ENCODE peak calls at places on chromosomes 6 and 20, in nine cellular contexts. L is suprapubic skin, Z is GM23248, R is heart left ventricle, V is Peyer's patch, Q is left ventricle myocardium inferior, S is A673, J is mucosa of descending colon, A is adipocyte. W is an unnamed sample.
A peak's percentile ranks its signal among the peaks of the same experiment; 100 is the strongest.

GRCh38 chr20:36070451-36070850 is 84.1 kb upstream of the EPB41L1 start:
- DNase-seq in A (peak; percentile 43), Z (no peak), Q (no peak), R (no peak), L (no peak), V (no peak), S (no peak), J (no peak), W (peak; percentile 70)

GRCh38 chr6:74574794-74575193 is 631.1 kb downstream of the COL12A1 start:
- DNase-seq in L (no peak), Z (peak; percentile 60), S (peak; percentile 65), A (no peak), J (no peak), V (no peak), R (no peak), Q (no peak), W (no peak)

GRCh38 chr6:53906842-53907241 is 112.0 kb downstream of the LRRC1 start:
- DNase-seq in Z (peak; percentile 10), S (no peak), Q (no peak), L (no peak), J (no peak), A (no peak), R (no peak), V (no peak), W (no peak)

GRCh38 chr6:43013843-43014433 is at the start of the genes KLHDC3 and MEA1:
- DNase-seq in A (peak; percentile 100), J (peak; percentile 99), Z (peak; percentile 99), S (peak; percentile 100), Q (peak; percentile 99), R (peak; percentile 99), L (peak; percentile 100), V (peak; percentile 100), W (peak; percentile 98)

GRCh38 chr6:22886881-22887581 is 317.7 kb downstream of the HDGFL1 start:
- DNase-seq in J (no peak), L (no peak), A (no peak), Z (peak; percentile 48), Q (no peak), R (no peak), S (no peak), V (no peak), W (no peak)

GRCh38 chr20:18314786-18315406 is 26.6 kb downstream of the ZNF133 start:
- DNase-seq in L (no peak), S (peak; percentile 23), J (no peak), Z (peak; percentile 90), Q (no peak), A (peak; percentile 49), V (no peak), R (no peak), W (peak; percentile 87)

GRCh38 chr6:8539446-8539845 is 104.1 kb upstream of the SLC35B3 start:
- DNase-seq in Q (no peak), L (no peak), V (no peak), A (peak; percentile 63), J (no peak), S (peak; percentile 72), Z (peak; percentile 45), R (no peak), W (no peak)

GRCh38 chr6:53394704-53395103 is 46.0 kb upstream of the ELOVL5 start:
- DNase-seq in Z (no peak), J (no peak), L (no peak), A (no peak), S (no peak), V (no peak), R (no peak), Q (no peak), W (no peak)

GRCh38 chr6:142756215-142756630 is 188.8 kb downstream of the HIVEP2 start:
- DNase-seq in Z (peak; percentile 81), V (no peak), A (peak; percentile 53), Q (no peak), R (no peak), J (no peak), L (no peak), S (no peak), W (no peak)

GRCh38 chr6:33672808-33673207 is 38.7 kb downstream of the UQCC2 start:
- DNase-seq in A (peak; percentile 97), Z (peak; percentile 99), L (no peak), V (no peak), Q (peak; percentile 91), J (peak; percentile 54), R (peak; percentile 80), S (peak; percentile 22), W (no peak)

GRCh38 chr6:119541132-119541905 is 191.8 kb upstream of the MAN1A1 start:
- DNase-seq in A (peak; percentile 98), V (no peak), L (no peak), Z (peak; percentile 98), Q (no peak), S (peak; percentile 48), J (no peak), R (no peak), W (no peak)

GRCh38 chr6:159953091-159953581 is 15.7 kb upstream of the IGF2R start:
- DNase-seq in S (peak; percentile 90), Z (peak; percentile 67), V (peak; percentile 53), R (peak; percentile 58), A (peak; percentile 92), Q (peak; percentile 31), J (peak; percentile 43), L (no peak), W (no peak)

GRCh38 chr20:62818592-62819493 is 2.0 kb downstream of the COL9A3 start:
- DNase-seq in L (no peak), V (no peak), J (no peak), A (peak; percentile 73), Z (peak; percentile 24), Q (peak; percentile 76), S (peak; percentile 37), R (peak; percentile 72), W (peak; percentile 89)

DNA sequence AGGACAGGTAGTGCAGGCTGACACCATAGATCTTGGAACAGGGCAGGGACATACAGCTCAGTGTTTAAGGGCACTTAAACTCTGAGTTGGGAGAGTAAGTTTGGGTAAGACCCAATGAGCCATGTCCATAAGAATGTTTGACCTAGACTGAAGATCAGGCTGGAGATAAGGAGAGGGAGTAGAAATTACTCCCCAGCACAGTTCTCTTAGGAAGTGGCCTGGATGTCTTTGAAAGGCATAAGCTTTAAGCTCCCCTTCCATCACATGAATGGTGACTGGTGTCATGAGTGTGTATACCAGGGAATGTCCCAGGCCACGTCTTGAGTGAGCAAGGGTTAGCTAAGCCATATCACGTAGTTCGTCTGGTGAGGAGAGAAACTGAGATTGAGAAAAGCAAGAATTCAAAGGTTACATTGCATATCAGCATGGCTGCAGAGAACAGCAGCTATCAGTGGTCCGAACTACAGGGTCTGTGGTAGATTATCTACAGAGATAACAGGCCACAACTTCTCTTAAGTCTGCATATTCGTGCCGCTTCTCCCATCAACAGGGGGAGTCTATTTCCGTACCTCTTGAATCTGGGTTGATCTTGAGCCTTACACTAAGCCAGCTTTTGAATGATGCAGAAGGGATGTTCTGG is 60.1 kb upstream of the BMP2 start:
- DNase-seq in S (no peak), V (no peak), A (no peak), J (no peak), L (no peak), Z (peak; percentile 13), Q (no peak), R (no peak), W (no peak)
- H3K4me1 ChIP-seq in S (no peaks in the 10 kb centered on the region), V (no peaks in the 10 kb centered on the region), A (peaks cover 33% of the 10 kb centered on the region), J (peaks cover 56% of the 10 kb centered on the region), L (peaks cover 14% of the 10 kb centered on the region), Z (peaks cover 17% of the 10 kb centered on the region), Q (peaks cover 27% of the 10 kb centered on the region), R (peaks cover 11% of the 10 kb centered on the region), W (peaks cover 66% of the 10 kb centered on the region)

DNA sequence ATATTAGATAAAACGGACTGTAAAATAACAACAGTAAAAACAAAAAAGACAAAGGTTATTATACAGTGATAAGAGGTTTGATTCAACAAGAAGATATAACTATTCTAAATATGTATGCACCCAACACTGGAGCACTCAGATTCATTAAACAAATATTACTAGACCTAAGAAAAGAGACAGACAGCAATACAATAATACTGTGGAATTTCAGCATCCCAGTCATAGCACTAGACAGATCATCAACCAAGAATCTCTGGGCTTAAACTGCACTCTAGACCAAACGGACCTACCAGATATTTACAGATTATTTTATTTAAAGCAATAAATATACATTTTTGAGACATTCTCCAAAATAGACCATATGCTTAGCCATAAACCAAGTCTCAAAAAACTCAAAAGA is 263.8 kb downstream of the C6orf118 start:
- DNase-seq in Q (no peak), A (no peak), Z (peak; percentile 38), S (no peak), V (no peak), J (no peak), R (no peak), L (no peak), W (no peak)
- H3K4me1 ChIP-seq in Q (no peaks in the 10 kb centered on the region), A (no peaks in the 10 kb centered on the region), Z (peaks cover 9% of the 10 kb centered on the region), S (no peaks in the 10 kb centered on the region), V (no peaks in the 10 kb centered on the region), J (no peaks in the 10 kb centered on the region), R (no peaks in the 10 kb centered on the region), L (no peaks in the 10 kb centered on the region), W (no peaks in the 10 kb centered on the region)

DNA sequence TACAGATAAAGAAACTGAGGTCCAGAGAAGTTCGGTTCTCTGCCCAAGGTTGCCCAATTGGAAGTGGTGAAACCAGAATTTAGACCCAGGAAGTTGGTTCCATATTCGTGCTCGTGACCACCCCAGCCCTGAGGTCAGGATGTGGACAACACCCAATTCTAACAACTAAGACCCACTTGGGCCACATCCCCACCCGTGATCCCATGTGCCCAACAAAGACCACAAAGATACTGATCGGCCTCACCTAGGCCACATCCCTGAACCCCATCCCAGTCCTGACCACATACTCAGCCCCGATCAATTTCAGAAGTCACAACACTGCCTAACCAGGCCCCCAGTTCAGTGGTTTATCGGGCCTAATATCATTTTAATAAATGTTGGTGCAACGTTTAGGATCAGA is 138.4 kb downstream of the PREX1 start:
- DNase-seq in R (no peak), L (no peak), A (no peak), J (no peak), S (no peak), Z (no peak), Q (no peak), V (no peak), W (no peak)
- H3K4me1 ChIP-seq in R (peaks cover 34% of the 10 kb centered on the region), L (peaks cover 30% of the 10 kb centered on the region), A (peaks cover 42% of the 10 kb centered on the region), J (peaks cover 29% of the 10 kb centered on the region), S (peaks cover 47% of the 10 kb centered on the region), Z (peaks cover 11% of the 10 kb centered on the region), Q (peaks cover 44% of the 10 kb centered on the region), V (no peaks in the 10 kb centered on the region), W (peaks cover 7% of the 10 kb centered on the region)

DNA sequence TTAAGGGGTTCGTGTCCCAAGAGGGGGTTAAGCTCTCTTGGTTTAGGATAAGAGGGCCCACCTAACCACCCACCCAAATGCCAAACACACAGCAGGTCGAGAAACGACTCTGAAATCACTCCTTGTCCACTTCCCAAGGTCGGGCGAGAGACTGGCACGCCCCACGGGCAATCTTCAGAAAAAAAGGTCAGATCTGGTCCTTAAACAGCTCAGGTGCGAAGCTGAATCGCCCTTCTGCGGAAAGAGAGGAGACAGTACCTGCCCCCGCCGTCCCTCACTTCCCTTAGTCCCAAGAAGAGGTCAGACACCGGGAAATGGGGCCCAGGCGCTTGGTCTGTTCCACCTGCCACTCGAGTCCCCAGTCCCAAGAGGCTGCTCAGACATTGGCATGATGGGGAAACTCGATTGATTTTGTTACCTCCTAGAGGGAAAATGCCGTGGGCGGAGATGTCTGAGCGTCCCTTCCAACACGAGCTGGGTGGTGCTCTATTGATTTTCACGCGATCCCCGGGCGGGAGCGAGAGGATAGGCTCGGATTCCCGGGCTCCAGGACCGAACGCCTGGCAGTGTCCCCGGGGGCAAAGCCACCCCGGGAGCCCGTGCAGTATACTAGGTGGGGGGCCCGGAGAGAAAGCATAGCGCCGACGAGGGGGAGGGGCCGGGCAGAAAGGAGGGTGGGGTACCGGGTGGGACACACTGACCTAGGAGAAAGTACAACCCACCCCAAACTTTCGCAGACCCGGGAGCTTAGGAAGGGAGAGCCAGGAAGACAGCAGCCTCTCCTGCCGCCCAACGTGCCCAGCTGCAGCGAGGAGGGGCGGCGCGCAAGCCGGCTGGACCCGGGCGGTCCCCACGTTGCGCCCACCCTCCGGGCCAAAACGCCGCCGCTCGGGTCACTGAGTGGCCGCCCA is 1.1 kb upstream of the SAMD5 start:
- DNase-seq in Q (peak; percentile 15), Z (peak; percentile 37), A (peak; percentile 66), V (no peak), S (peak; percentile 65), J (peak; percentile 48), R (peak; percentile 9), L (no peak), W (no peak)
- H3K4me1 ChIP-seq in Q (peaks cover 32% of the 10 kb centered on the region), Z (no peaks in the 10 kb centered on the region), A (peaks cover 11% of the 10 kb centered on the region), V (no peaks in the 10 kb centered on the region), S (peaks cover 8% of the 10 kb centered on the region), J (peaks cover 11% of the 10 kb centered on the region), R (peaks cover 35% of the 10 kb centered on the region), L (peaks cover 34% of the 10 kb centered on the region), W (no peaks in the 10 kb centered on the region)